ENCODE peak calls at places on chromosomes 11 and 22, in ten cellular contexts. Q is adrenal gland, I is upper lobe of right lung, C is WTC11, O is BE2C, S is psoas muscle, J is GM20000, M is cardiac muscle cell, Y is PC-9, N is AG10803. W is an unnamed sample.

GRCh38 chr11:101880208-101880607 is 34.6 kb upstream of the CEP126 start:
- DNase-seq in Q (no peak), J (peak; percentile 15), Y (no peak), N (peak; percentile 77), I (no peak), S (no peak), M (peak; percentile 33), C (no peak), O (peak; percentile 9), W (no peak)

GRCh38 chr22:19289475-19290161 is 1.9 kb downstream of the CLTCL1 start:
- DNase-seq in O (no peak), Y (no peak), M (no peak), J (no peak), Q (no peak), I (no peak), C (no peak), S (no peak), N (peak; percentile 75), W (no peak)

GRCh38 chr11:130765369-130765768 is 150.9 kb downstream of the SNX19 start:
- DNase-seq in C (no peak), Q (no peak), O (no peak), N (no peak), M (no peak), Y (no peak), J (no peak), S (no peak), I (no peak), W (no peak)

GRCh38 chr22:49929553-49929979 is 11.1 kb downstream of the CRELD2 start:
- DNase-seq in J (peak; percentile 92), I (peak; percentile 86), O (peak; percentile 76), S (peak; percentile 69), C (peak; percentile 78), Y (peak; percentile 74), M (peak; percentile 74), N (no peak), Q (no peak), W (peak; percentile 56)

GRCh38 chr11:122509899-122510298 is 145.6 kb upstream of the UBASH3B start:
- DNase-seq in M (no peak), S (no peak), I (no peak), O (no peak), Q (no peak), C (peak; percentile 18), Y (no peak), J (no peak), N (no peak), W (no peak)

GRCh38 chr22:42955087-42955630 is 59.8 kb downstream of the PACSIN2 start:
- DNase-seq in I (no peak), S (no peak), M (no peak), O (no peak), J (no peak), C (no peak), Q (no peak), N (no peak), Y (no peak), W (no peak)

GRCh38 chr11:34242037-34242625 is 115.7 kb downstream of the ABTB2 start:
- DNase-seq in J (no peak), S (no peak), N (no peak), Y (peak; percentile 38), C (no peak), Q (no peak), M (no peak), I (no peak), O (no peak), W (no peak)

GRCh38 chr11:120830092-120830491 is 193.8 kb upstream of the TBCEL start:
- DNase-seq in C (no peak), N (no peak), J (no peak), M (no peak), Y (no peak), O (no peak), I (peak; percentile 28), Q (no peak), S (no peak), W (no peak)

GRCh38 chr22:41092847-41093371 is 517 bp downstream of the EP300 start:
- DNase-seq in I (peak; percentile 74), M (peak; percentile 57), Q (peak; percentile 31), C (no peak), S (peak; percentile 27), N (peak; percentile 23), J (peak; percentile 46), Y (peak; percentile 19), O (peak; percentile 49), W (no peak)

GRCh38 chr11:125153837-125154236 is 10.7 kb upstream of the PKNOX2 start:
- DNase-seq in J (no peak), S (no peak), M (no peak), O (no peak), N (no peak), Y (no peak), I (no peak), Q (no peak), C (no peak), W (no peak)

GRCh38 chr11:57983211-57983610 is 40.5 kb upstream of the OR9Q1 start:
- DNase-seq in M (no peak), C (no peak), S (no peak), J (no peak), O (no peak), I (no peak), Y (no peak), N (no peak), Q (no peak), W (no peak)

GRCh38 chr11:106400949-106401545 is 323.6 kb downstream of the AASDHPPT start:
- DNase-seq in N (peak; percentile 31), J (no peak), M (no peak), O (no peak), S (no peak), Y (no peak), I (no peak), C (no peak), Q (no peak), W (no peak)

GRCh38 chr22:23278883-23279675 is 98.8 kb downstream of the BCR start:
- DNase-seq in J (no peak), M (no peak), N (peak; percentile 31), S (no peak), C (no peak), Y (peak; percentile 61), I (peak; percentile 84), O (no peak), Q (no peak), W (no peak)

GRCh38 chr11:110948112-110948511 is 235.9 kb upstream of the ARHGAP20 start:
- DNase-seq in C (no peak), N (peak; percentile 17), O (no peak), Q (no peak), Y (no peak), M (no peak), I (no peak), S (no peak), J (no peak), W (no peak)

GRCh38 chr11:2100361-2101170 is 38.6 kb downstream of the IGF2 start:
- DNase-seq in I (peak; percentile 70), N (no peak), C (no peak), M (no peak), Q (no peak), Y (no peak), J (no peak), S (peak; percentile 7), O (no peak), W (no peak)

DNA sequence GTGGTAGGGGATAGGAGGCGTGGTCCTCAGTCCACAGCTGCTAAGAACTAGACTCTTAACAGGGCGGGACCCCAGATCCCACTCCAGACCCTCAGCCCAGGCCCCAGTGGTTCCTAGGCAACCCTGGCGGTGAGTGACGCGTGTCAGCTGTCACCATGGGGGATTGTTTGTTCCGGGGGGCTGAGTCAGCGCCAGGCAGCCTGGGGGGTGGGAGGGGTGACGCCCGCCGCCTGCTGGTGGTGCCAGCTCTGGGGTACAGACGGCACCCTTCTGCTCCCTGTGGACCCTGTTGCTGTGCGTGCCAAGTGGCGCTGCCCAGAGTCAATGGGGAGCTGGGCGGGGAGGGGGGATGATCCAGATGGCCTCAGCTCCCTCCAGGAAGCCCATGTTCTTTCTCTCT is 2.5 kb downstream of the CNIH2 start:
- DNase-seq in N (no peak), Y (no peak), C (no peak), S (no peak), O (peak; percentile 59), J (no peak), Q (no peak), I (no peak), M (no peak), W (no peak)
- TF ChIP-seq CTCF in N (no peak), Y (no peak), C (no peak), S (no peak), O (no peak), J (no peak), Q (no peak), I (no peak), M (no peak), W (no peak)

DNA sequence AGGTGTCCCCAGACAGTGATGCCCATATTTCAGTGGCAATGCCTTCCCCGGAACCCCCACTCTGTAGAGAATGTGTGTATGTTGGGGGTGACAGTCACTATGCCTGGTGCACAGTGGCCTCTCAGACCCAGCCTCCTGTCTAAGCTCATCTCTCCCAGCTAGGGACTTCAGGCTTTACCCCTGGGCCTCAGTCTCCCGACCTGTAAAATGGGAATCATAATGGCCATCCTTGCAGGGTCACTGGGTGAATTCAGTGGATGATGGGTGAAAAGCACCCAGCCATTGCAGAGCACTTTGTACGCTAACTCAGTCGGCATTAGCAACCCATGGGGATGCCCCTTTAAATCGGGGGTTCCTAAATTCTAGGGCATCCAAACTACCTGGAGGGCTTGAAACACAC is 18.9 kb downstream of the FGF3 start:
- DNase-seq in C (no peak), S (no peak), Q (no peak), N (no peak), M (no peak), J (no peak), I (no peak), O (no peak), Y (no peak), W (no peak)
- TF ChIP-seq CTCF in C (no peak), S (no peak), Q (no peak), N (no peak), M (no peak), J (no peak), I (no peak), O (no peak), Y (no peak), W (no peak)

DNA sequence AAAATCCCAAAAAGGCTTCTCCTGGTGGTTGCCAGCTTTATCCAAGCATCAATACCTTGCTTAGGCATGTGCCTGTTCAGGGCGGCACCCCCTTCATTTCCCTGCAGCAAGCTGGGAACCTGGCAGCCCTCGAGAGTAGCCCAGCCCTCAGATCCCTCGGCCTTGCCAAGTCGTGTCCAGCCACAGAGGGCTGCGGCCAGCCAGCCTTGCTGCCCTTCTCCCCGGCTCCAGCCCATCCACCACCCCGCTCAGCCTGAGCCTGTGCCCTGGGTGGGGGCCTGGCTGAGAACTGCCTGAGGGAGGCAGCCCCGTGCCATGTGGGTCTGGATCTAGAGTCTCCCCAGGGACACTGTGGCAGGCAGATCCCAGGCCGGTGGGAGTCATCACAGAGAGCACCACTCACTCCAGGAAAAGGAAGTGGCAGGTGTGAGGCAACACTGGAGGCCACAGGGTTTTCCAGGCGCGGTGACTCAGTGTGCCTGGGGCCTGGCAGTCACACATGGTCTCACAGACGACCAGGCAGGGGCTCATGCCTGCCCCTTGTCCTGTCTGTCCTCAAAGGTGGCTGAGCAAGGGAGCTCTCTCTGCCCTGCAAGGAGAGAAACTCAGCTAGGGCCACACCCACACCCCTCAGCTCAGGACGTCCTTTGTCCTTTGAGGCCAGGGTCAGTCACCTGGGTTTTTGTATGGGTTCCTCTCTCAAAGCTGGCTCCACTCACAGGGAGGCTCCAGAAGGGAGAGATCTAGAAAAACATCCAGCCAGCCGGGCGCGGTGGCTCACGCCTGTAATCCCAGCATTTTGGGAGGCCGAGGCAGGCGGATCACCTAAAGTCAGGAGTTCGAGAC is 12.2 kb upstream of the CDC42BPG start:
- DNase-seq in M (no peak), S (peak; percentile 92), Q (peak; percentile 91), O (peak; percentile 90), Y (peak; percentile 97), N (peak; percentile 87), C (no peak), J (no peak), I (peak; percentile 87), W (no peak)
- TF ChIP-seq CTCF in M (no peak), S (no peak), Q (no peak), O (no peak), Y (no peak), N (no peak), C (no peak), J (no peak), I (no peak), W (no peak)

GRCh38 chr11:45216901-45217300 is 69.2 kb downstream of the SYT13 start:
- DNase-seq in Y (no peak), I (no peak), J (no peak), Q (no peak), O (no peak), S (no peak), M (no peak), C (no peak), N (peak; percentile 2), W (no peak)
- TF ChIP-seq CTCF in Y (no peak), I (no peak), J (no peak), Q (no peak), O (no peak), S (no peak), M (no peak), C (no peak), N (no peak), W (no peak)